ENCODE peak calls at places on chromosome 3, in eight cellular contexts. I, B, N, R, G, K, U and E are unnamed samples.

GRCh38 chr3:10852031-10852795 is 36.2 kb downstream of the SLC6A11 start:
- DNase-seq in R (no peak), I (no peak), B (no peak), U (no peak), G (no peak), N (no peak), K (no peak), E (no peak)

GRCh38 chr3:72369681-72370080 is 478.6 kb downstream of the SHQ1 start:
- DNase-seq in R (no peak), K (no peak), G (no peak), N (no peak), U (no peak), B (no peak), I (no peak), E (no peak)

GRCh38 chr3:112767177-112767576 is 79.5 kb downstream of the CD200R1L start:
- DNase-seq in I (no peak), B (no peak), N (no peak), R (no peak), U (no peak), G (no peak), K (no peak), E (peak; percentile 82)

GRCh38 chr3:18440053-18440768 is 15.1 kb upstream of the SATB1 start:
- DNase-seq in G (no peak), I (no peak), R (no peak), K (no peak), U (no peak), N (no peak), B (no peak), E (no peak)

GRCh38 chr3:63961891-63962290 is 49.7 kb upstream of the SCAANT1 start:
- DNase-seq in N (peak; percentile 58), I (peak; percentile 39), R (peak; percentile 52), G (no peak), U (peak; percentile 41), B (peak; percentile 39), K (peak; percentile 65), E (peak; percentile 41)

GRCh38 chr3:157502916-157503620 is at the start of gene VEPH1:
- DNase-seq in G (peak; percentile 24), N (peak; percentile 9), R (no peak), U (peak; percentile 11), K (no peak), I (no peak), B (peak; percentile 10), E (no peak)

GRCh38 chr3:1394188-1394587 is 301.4 kb downstream of the CNTN6 start:
- DNase-seq in K (no peak), I (no peak), B (no peak), R (no peak), U (no peak), G (no peak), N (no peak), E (no peak)

GRCh38 chr3:195056506-195056905 is 214.5 kb downstream of the XXYLT1 start:
- DNase-seq in K (no peak), G (no peak), N (no peak), R (no peak), B (no peak), I (no peak), U (no peak), E (no peak)

GRCh38 chr3:139281096-139281495 is 62.7 kb upstream of the MRPS22 start:
- DNase-seq in I (no peak), K (no peak), R (no peak), N (no peak), B (no peak), G (no peak), U (no peak), E (no peak)
- TF ChIP-seq CTCF in I (no peak), K (no peak), R (no peak), N (no peak), B (no peak), G (no peak), U (no peak), E (no peak)

DNA sequence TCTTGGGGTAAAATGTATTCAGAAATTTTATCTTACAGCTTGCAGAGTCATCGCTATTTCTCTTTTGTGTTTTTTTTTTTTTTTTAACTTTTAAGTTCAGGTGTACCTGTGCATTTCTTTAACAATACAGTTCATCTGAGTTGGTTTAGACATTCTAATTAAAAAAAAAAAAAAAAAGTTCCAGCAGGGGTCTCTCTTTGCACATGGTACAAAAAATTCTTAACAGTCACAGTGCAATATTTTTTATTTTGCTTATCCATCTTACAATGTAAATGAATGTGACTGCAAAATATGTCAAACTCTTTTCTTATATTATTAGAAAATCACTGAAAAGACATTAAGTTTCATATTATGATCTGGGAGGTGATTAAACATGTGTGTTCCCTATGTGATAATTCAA is 47.5 kb upstream of the SLC9A9 start:
- DNase-seq in B (no peak), N (no peak), U (no peak), K (peak; percentile 30), R (no peak), G (no peak), I (no peak), E (no peak)
- TF ChIP-seq MAX in B (no peak), N (no peak), U (no peak), K (no peak), R (no peak), G (no peak), I (no peak), E (no peak)

DNA sequence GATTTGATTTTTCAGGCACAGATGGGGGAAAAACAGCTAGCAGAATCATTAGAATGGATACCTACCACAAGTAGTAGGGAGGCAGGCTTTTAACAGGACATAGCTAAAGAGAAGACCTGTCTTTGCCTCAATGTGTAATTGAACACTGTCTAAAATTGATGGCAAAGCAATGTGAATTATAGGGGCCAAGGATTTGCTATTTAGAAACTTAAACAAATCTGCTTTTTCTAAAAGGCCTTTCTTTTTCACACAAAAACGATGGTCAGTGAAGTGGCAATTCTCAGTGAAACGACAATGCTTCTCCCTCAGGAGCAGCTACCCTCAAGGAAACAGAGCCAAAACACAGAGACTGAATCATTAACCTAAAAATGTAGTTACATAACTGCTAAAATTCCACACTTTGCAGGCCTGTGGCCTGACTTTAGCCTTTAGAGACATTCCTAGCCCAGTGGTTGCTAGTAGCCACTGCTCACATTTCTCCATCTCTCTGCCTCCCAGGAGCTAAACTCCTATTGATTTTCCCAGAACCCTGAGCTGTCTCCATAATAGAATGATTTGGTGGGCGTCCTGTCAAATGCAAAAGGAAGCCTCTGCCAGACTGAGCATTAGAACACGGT is 630.2 kb upstream of the KCNMB2 start:
- DNase-seq in G (no peak), N (peak; percentile 5), I (no peak), U (no peak), R (no peak), K (peak; percentile 12), B (no peak), E (no peak)
- TF ChIP-seq CTCF in G (no peak), N (no peak), I (no peak), U (no peak), R (no peak), K (no peak), B (peak; percentile 20), E (no peak)

GRCh38 chr3:36875397-36875796 is 69.5 kb downstream of the TRANK1 start:
- DNase-seq in B (no peak), G (no peak), I (no peak), N (no peak), R (no peak), U (no peak), K (no peak), E (no peak)

GRCh38 chr3:36881735-36882134 is 63.1 kb downstream of the TRANK1 start:
- DNase-seq in K (no peak), U (no peak), R (no peak), I (no peak), B (no peak), G (no peak), N (no peak), E (no peak)

GRCh38 chr3:36876181-36876936 is 68.5 kb downstream of the TRANK1 start:
- DNase-seq in G (no peak), N (no peak), I (no peak), U (peak; percentile 14), B (no peak), R (no peak), K (no peak), E (no peak)

GRCh38 chr3:36874351-36874874 is 70.4 kb downstream of the TRANK1 start:
- DNase-seq in R (no peak), U (no peak), N (no peak), I (no peak), G (no peak), K (no peak), B (no peak), E (no peak)

DNA sequence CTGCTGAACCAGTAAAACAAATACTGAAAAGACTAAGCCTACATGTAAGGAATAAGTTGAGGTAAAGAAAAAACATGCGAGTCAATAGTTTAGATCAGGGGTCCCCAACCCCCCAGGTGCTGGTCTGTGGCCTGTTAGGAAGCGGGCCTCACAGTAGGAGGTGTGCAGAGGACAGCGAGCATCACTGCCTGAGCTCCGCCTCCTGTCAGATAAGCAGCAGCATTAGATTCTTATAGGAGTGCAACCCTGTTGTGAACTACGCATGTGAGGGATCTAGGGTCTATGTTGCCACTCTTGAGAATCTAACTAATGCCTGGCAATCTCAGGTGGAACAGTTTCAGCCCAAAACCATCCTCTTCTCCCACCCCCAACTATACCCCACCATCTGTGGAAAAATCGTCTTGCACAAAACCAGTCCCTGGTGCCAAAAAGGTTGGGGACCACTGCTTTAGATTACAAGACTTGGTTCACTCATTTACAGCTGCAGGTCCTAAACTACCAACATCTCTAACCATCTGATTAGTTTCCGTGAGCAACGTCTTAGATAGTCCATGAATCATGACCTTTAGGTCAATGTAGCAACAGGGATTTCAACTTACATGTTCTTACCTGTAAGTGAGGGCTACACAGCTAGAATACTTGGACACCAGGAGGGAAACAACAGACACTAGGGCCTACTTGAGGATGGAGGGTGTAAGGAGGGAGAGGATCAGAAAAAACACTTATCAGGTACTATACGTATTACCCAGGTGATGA is 66.7 kb downstream of the TRANK1 start:
- DNase-seq in I (no peak), R (no peak), B (no peak), U (no peak), N (no peak), G (no peak), K (no peak), E (no peak)
- TF ChIP-seq MAX in I (no peak), R (no peak), B (no peak), U (no peak), N (no peak), G (no peak), K (no peak), E (no peak)

GRCh38 chr3:139509631-139510030 is 29.9 kb downstream of the RBP1 start:
- DNase-seq in U (no peak), K (no peak), G (no peak), B (no peak), I (no peak), R (no peak), N (no peak), E (no peak)

GRCh38 chr3:139505829-139506386 is 29.6 kb upstream of the RBP2 start:
- DNase-seq in U (no peak), G (no peak), I (no peak), R (no peak), B (no peak), N (no peak), K (no peak), E (no peak)

GRCh38 chr3:139506792-139507191 is 30.5 kb upstream of the RBP2 start:
- DNase-seq in R (peak; percentile 9), N (no peak), K (no peak), B (no peak), U (peak; percentile 13), I (no peak), G (no peak), E (no peak)
- TF ChIP-seq CTCF in R (peak; percentile 46), N (no peak), K (no peak), B (no peak), U (peak; percentile 13), I (peak; percentile 33), G (no peak), E (no peak)